ENCODE peak calls at places on chromosomes 16 and 17, in ten cellular contexts. S is cardiac fibroblast; V is RCC 7860; N is activated CD8-positive, alpha-beta memory T cell treated with anti-CD3 and anti-CD28 coated beads for 4 hours; G is H54; L is NCI-H226; B is C1 segment of cervical spinal cord; Y is Caco-2; F is bronchial epithelial cell; D is HFFc6. C is an unnamed sample.

GRCh38 chr17:17988427-17988945 is 15.8 kb downstream of the DRC3 start:
- DNase-seq in S (no peak), V (no peak), N (no peak), G (no peak), L (no peak), B (no peak), Y (no peak), F (no peak), D (no peak), C (no peak)

GRCh38 chr17:81331527-81332043 is 36.5 kb upstream of the SLC38A10 start:
- DNase-seq in S (no peak), V (no peak), N (no peak), G (no peak), L (no peak), B (no peak), Y (no peak), F (no peak), D (no peak), C (no peak)

GRCh38 chr17:78361227-78361683 is 1.4 kb upstream of the SOCS3 start:
- DNase-seq in S (no peak), V (no peak), N (no peak), G (no peak), L (no peak), B (no peak), Y (no peak), F (no peak), D (no peak), C (no peak)

GRCh38 chr17:38898291-38898679 is 27.1 kb upstream of the LASP1NB start:
- DNase-seq in S (no peak), V (no peak), N (no peak), G (no peak), L (no peak), B (no peak), Y (no peak), F (no peak), D (no peak), C (no peak)

GRCh38 chr16:83994087-83994486 is 26.0 kb downstream of the NECAB2 start:
- DNase-seq in S (peak), V (peak), N (no peak), G (peak), L (peak), B (no peak), Y (no peak), F (peak), D (peak), C (no peak)

GRCh38 chr16:23607740-23608139 is 11.6 kb upstream of the NDUFAB1 start:
- DNase-seq in S (peak), V (no peak), N (no peak), G (no peak), L (peak), B (no peak), Y (no peak), F (peak), D (peak), C (no peak)

GRCh38 chr17:45791935-45792334 is 7.8 kb downstream of the CRHR1 start:
- DNase-seq in S (no peak), V (no peak), N (no peak), G (no peak), L (no peak), B (no peak), Y (no peak), F (peak), D (no peak), C (no peak)

GRCh38 chr16:46695937-46696336 is 6.5 kb downstream of the ORC6 start:
- DNase-seq in S (no peak), V (no peak), N (no peak), G (no peak), L (no peak), B (no peak), Y (no peak), F (no peak), D (no peak), C (no peak)

GRCh38 chr16:89918453-89919347 is at the start of gene MC1R:
- DNase-seq in S (peak), V (no peak), N (no peak), G (no peak), L (no peak), B (no peak), Y (peak), F (no peak), D (no peak), C (no peak)

C was measured in T-helper 9 cell.